ENCODE peak calls at places on chromosomes 16 and 17, in four cellular contexts. C is K562, I is transverse colon, O is H1. R is an unnamed sample.

GRCh38 chr17:27569257-27569722 is 61.7 kb upstream of the LGALS9 start:
- DNase-seq in C (peak; percentile 91), I (no peak), O (peak; percentile 81), R (no peak)

GRCh38 chr16:69055003-69055402 is 50.5 kb upstream of the HAS3 start:
- DNase-seq in C (no peak), I (no peak), O (no peak), R (no peak)

GRCh38 chr16:81516478-81517149 is 72.0 kb downstream of the CMIP start:
- DNase-seq in C (no peak), I (no peak), O (no peak), R (no peak)

GRCh38 chr17:19305761-19306159 is 56.8 kb downstream of the B9D1 start:
- DNase-seq in C (no peak), I (no peak), O (no peak), R (no peak)

GRCh38 chr16:4663756-4664465 is 29.5 kb upstream of the NUDT16L1 start:
- DNase-seq in C (no peak), I (peak; percentile 53), O (no peak), R (no peak)

GRCh38 chr17:44987883-44988195 is 19.7 kb upstream of the C1QL1 start:
- DNase-seq in C (no peak), I (no peak), O (peak; percentile 78), R (no peak)

GRCh38 chr17:57009737-57010445 is 32.0 kb downstream of the SCPEP1 start:
- DNase-seq in C (peak; percentile 66), I (peak; percentile 73), O (peak; percentile 74), R (peak; percentile 44)

GRCh38 chr16:4957420-4957719 is 760 bp upstream of the SEC14L5 start:
- DNase-seq in C (no peak), I (no peak), O (no peak), R (no peak)

GRCh38 chr17:66612993-66613392 is 221.9 kb upstream of the CACNG5 start:
- DNase-seq in C (no peak), I (no peak), O (no peak), R (no peak)

GRCh38 chr17:58281511-58282011 is 826 bp upstream of the MPO start:
- DNase-seq in C (peak; percentile 6), I (no peak), O (peak; percentile 36), R (no peak)

GRCh38 chr17:63696381-63696961 is 3.5 kb downstream of the LIMD2 start:
- DNase-seq in C (peak; percentile 54), I (peak; percentile 28), O (peak; percentile 65), R (no peak)

GRCh38 chr17:78125976-78126894 is 2.3 kb downstream of the TMC6 start:
- DNase-seq in C (no peak), I (no peak), O (no peak), R (no peak)

GRCh38 chr17:50153650-50154575 is 3.4 kb upstream of the PPP1R9B start:
- DNase-seq in C (peak; percentile 83), I (no peak), O (no peak), R (no peak)

GRCh38 chr17:51456942-51457341 is 196.6 kb downstream of the UTP18 start:
- DNase-seq in C (no peak), I (no peak), O (no peak), R (no peak)

GRCh38 chr17:78762007-78762406 is 20.1 kb downstream of the CYTH1 start:
- DNase-seq in C (no peak), I (no peak), O (no peak), R (no peak)

GRCh38 chr17:21193031-21193430 is 20.9 kb downstream of the TMEM11 start:
- DNase-seq in C (no peak), I (no peak), O (no peak), R (no peak)

GRCh38 chr16:24999856-25000447 is 15.2 kb downstream of the ARHGAP17 start:
- DNase-seq in C (no peak), I (no peak), O (no peak), R (no peak)

GRCh38 chr17:45130640-45131293 is 1.5 kb downstream of the PLCD3 start:
- DNase-seq in C (peak; percentile 17), I (peak; percentile 45), O (no peak), R (no peak)

GRCh38 chr16:21274172-21274726 is 3.8 kb downstream of the CRYM start:
- DNase-seq in C (no peak), I (no peak), O (no peak), R (no peak)

GRCh38 chr16:47110939-47111338 is 32.8 kb downstream of the NETO2 start:
- DNase-seq in C (peak; percentile 26), I (no peak), O (no peak), R (no peak)

GRCh38 chr16:18809165-18809564 is 7.8 kb upstream of the ARL6IP1 start:
- DNase-seq in C (no peak), I (no peak), O (no peak), R (no peak)

GRCh38 chr17:34730816-34731215 is 151.4 kb downstream of the TMEM132E start:
- DNase-seq in C (no peak), I (no peak), O (no peak), R (no peak)

GRCh38 chr17:60153606-60154355 is 4.0 kb downstream of the CA4 start:
- DNase-seq in C (no peak), I (no peak), O (no peak), R (no peak)

GRCh38 chr17:44082206-44082605 is 11.7 kb downstream of the G6PC3 start:
- DNase-seq in C (no peak), I (no peak), O (no peak), R (no peak)

GRCh38 chr17:77400445-77400870 is 259.7 kb downstream of the SEC14L1 start:
- DNase-seq in C (peak; percentile 50), I (no peak), O (no peak), R (no peak)

GRCh38 chr16:46974352-46974751 is 878 bp upstream of the DNAJA2 start:
- DNase-seq in C (peak; percentile 35), I (no peak), O (no peak), R (peak; percentile 11)

GRCh38 chr17:41496803-41497484 is 7.2 kb upstream of the KRT36 start:
- DNase-seq in C (peak; percentile 91), I (peak; percentile 84), O (peak; percentile 84), R (no peak)

GRCh38 chr17:7042507-7043194 is 1.2 kb downstream of the SLC16A11 start:
- DNase-seq in C (no peak), I (no peak), O (peak; percentile 75), R (no peak)

GRCh38 chr16:73048292-73049050 is 543 bp upstream of the ZFHX3 start:
- DNase-seq in C (no peak), I (peak; percentile 67), O (no peak), R (peak; percentile 49)

GRCh38 chr17:74759243-74759801 is 10.9 kb downstream of the NHERF1 start:
- DNase-seq in C (no peak), I (peak; percentile 69), O (no peak), R (no peak)

GRCh38 chr17:27573971-27574525 is 56.9 kb upstream of the LGALS9 start:
- DNase-seq in C (peak; percentile 75), I (no peak), O (no peak), R (no peak)

GRCh38 chr16:70523013-70523620 is at the start of gene COG4:
- DNase-seq in C (peak; percentile 89), I (peak; percentile 89), O (peak; percentile 88), R (peak; percentile 87)

GRCh38 chr16:87410958-87411357 is 18.8 kb downstream of the MAP1LC3B start:
- DNase-seq in C (no peak), I (no peak), O (no peak), R (no peak)
- H3K36me3 ChIP-seq in C (peaks cover 49% of the 10 kb centered on the region), I (peaks cover 31% of the 10 kb centered on the region), O (peaks cover 23% of the 10 kb centered on the region), R (peaks cover 94% of the 10 kb centered on the region)

DNA sequence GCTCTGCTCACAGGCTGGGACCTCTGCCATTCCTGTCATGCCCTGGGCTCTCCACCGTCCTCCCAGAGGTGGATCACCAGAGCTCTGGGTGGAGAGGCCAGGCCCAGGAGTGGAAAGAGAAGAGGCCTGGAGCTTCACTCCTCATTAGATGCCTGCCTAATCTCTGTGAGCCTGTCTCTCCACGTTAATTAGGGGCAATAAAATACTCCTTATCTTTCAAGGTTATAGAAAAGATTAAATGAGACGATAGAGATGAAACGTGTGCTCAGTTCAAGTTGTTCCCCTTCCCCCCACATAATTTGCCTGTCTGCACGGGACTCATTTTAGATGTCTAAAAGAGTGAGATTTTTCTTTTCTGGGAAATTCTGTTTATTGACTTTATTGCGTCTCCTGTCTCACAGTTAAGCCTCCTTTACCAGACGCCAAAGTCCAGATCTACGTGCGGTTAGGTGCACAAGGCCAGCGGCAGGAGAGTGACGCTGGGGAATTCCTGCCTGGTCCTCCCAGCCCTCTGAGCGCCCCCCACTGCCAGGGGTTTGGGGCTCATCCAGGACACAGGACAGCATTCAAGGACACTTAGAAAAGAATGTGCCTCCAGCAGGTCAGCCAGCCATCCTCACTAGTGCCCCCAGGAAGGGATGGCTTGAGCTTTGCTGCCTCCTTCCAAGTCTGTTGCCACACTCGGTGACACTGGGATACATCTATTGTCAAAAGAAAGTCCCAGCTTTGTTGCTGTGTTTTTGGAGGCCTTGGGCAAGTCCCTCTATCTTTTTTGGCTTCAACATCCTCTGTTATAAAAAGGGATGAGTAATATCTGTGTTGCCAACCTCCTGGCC is 42.3 kb downstream of the TBX4 start:
- DNase-seq in C (no peak), I (no peak), O (no peak), R (no peak)
- TF ChIP-seq EP300 in C (no peak), I (no peak), O (no peak), R (no peak)

DNA sequence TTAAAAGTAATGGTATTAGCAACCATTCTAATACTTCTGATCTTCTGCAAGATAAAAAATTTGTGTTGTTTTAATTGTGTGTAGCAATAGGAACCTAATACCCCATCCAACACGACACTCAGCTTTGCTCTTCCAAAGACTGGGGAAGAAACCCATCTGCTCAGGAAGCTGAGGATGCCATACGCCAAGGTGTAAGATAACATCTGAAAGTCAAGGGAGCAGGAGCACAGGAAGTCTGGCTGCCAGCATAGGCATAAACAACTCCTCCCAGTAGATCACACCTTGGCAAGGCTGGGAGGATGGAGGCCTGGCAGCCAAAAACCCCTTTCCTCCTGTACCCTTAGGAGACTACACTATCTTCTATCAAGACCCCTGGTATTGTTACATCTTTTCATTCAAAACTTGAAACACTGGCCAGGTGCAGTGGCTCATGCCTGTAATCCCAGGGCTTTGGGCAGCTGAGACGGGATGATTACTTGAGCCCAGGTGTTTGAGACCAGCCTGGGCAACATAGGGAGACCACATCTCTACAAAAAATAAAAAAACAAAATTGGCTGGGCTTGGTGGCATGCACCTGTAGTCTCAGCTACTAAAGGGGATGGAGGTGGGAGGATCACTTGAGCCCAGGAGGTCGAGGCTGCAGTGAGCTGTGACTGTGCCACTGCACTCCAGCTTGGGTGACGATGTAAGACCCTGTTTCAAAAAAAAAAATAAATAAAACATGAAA is 5.7 kb upstream of the SPHK1 start:
- DNase-seq in C (no peak), I (no peak), O (no peak), R (no peak)
- TF ChIP-seq POLR2A in C (no peak), I (no peak), O (no peak), R (no peak)

DNA sequence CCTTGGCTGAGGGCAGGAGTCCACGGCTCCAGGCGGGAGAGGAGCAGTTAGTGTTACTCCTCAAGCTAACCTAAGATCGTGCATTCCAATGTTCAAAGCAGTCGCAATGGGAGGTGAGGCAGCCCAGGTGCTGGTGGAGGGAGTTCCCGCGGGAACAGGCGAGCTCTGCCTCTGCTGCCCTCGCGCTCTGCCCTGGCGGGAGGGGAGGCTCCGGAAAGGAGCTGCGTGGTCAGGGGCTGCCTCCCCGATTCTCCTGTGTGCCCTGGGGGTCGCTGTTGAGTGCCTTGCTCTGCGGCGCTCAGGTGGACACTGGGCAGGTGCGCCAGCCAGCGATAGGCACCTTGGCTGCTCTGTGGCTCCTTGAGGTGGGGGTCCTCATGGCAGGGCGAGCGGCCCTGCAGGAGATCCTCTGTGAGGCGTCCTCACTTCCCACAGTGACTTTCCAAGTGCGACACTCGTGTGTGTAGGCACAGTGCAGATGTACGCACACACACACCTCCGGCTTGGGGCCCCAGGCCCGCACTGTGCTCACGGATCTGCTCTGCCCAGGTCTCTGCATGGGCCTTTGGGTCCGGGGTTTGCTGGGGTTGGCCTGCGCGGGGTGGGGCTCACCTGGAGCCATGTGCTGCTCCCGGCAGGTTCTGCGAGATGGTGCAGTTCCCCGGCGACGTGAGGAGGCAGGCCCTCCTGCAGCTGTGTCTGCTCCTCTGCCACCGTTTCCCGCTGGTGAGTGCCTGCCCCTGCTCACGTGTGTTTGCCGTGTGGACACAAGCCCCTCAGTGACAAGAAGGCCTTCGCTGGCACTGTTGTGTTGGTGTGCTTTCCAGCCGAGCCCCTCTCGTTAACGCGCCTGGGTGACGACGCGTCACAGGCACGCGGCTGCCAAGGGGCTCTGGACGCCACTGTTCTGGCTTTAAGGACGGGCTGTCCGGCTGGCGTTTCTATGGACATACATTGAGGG is 97.9 kb upstream of the ZNF750 start:
- DNase-seq in C (no peak), I (peak; percentile 6), O (no peak), R (no peak)
- H3K36me3 ChIP-seq in C (peaks cover 85% of the 10 kb centered on the region), I (peaks cover 13% of the 10 kb centered on the region), O (peaks cover 14% of the 10 kb centered on the region), R (peaks cover 6% of the 10 kb centered on the region)